ENCODE peak calls at places on chromosomes 13 and 19, in six cellular contexts. One of them, this sample, is unnamed.

GRCh38 chr19:1000095-1000494 is at the start of gene GRIN3B:
- DNase-seq in H4: peak; percentile 53
- DNase-seq in choroid plexus epithelial cell: peak; percentile 24
- DNase-seq in heart left ventricle: peak; percentile 49
- DNase-seq in nucleus accumbens: no peak
- DNase-seq in stimulated activated CD4-positive, alpha-beta T cell treated with anti-CD3 and anti-CD28 coated beads, Interleukin-15, amount 100 ng/mL, for 24 hours: peak; percentile 83
- DNase-seq in this sample: peak; percentile 47

GRCh38 chr13:40780822-40781401 is 8.5 kb upstream of the SLC25A15 start:
- DNase-seq in choroid plexus epithelial cell: peak; percentile 76
- DNase-seq in stimulated activated CD4-positive, alpha-beta T cell treated with anti-CD3 and anti-CD28 coated beads, Interleukin-15, amount 100 ng/mL, for 24 hours: no peak
- DNase-seq in nucleus accumbens: no peak
- DNase-seq in heart left ventricle: no peak
- DNase-seq in H4: peak; percentile 21
- DNase-seq in this sample: no peak

GRCh38 chr19:992670-993055 is 7.6 kb upstream of the GRIN3B start:
- DNase-seq in nucleus accumbens: no peak
- DNase-seq in choroid plexus epithelial cell: no peak
- DNase-seq in H4: no peak
- DNase-seq in heart left ventricle: no peak
- DNase-seq in stimulated activated CD4-positive, alpha-beta T cell treated with anti-CD3 and anti-CD28 coated beads, Interleukin-15, amount 100 ng/mL, for 24 hours: no peak
- DNase-seq in this sample: no peak

GRCh38 chr13:61916483-61916882 is 500.8 kb upstream of the PCDH20 start:
- DNase-seq in heart left ventricle: no peak
- DNase-seq in H4: no peak
- DNase-seq in nucleus accumbens: no peak
- DNase-seq in stimulated activated CD4-positive, alpha-beta T cell treated with anti-CD3 and anti-CD28 coated beads, Interleukin-15, amount 100 ng/mL, for 24 hours: no peak
- DNase-seq in choroid plexus epithelial cell: no peak
- DNase-seq in this sample: no peak

GRCh38 chr13:36533806-36534205 is 101.5 kb downstream of the CCNA1 start:
- DNase-seq in H4: no peak
- DNase-seq in heart left ventricle: no peak
- DNase-seq in nucleus accumbens: no peak
- DNase-seq in stimulated activated CD4-positive, alpha-beta T cell treated with anti-CD3 and anti-CD28 coated beads, Interleukin-15, amount 100 ng/mL, for 24 hours: no peak
- DNase-seq in choroid plexus epithelial cell: no peak
- DNase-seq in this sample: no peak

GRCh38 chr13:30112602-30113435 is 194.5 kb downstream of the KATNAL1 start:
- DNase-seq in stimulated activated CD4-positive, alpha-beta T cell treated with anti-CD3 and anti-CD28 coated beads, Interleukin-15, amount 100 ng/mL, for 24 hours: peak; percentile 87
- DNase-seq in choroid plexus epithelial cell: peak; percentile 95
- DNase-seq in H4: peak; percentile 64
- DNase-seq in nucleus accumbens: peak; percentile 84
- DNase-seq in heart left ventricle: peak; percentile 70
- DNase-seq in this sample: peak; percentile 77

GRCh38 chr19:7772752-7773291 is 9.8 kb downstream of the CLEC4M start:
- DNase-seq in heart left ventricle: no peak
- DNase-seq in choroid plexus epithelial cell: peak; percentile 29
- DNase-seq in H4: no peak
- DNase-seq in nucleus accumbens: no peak
- DNase-seq in stimulated activated CD4-positive, alpha-beta T cell treated with anti-CD3 and anti-CD28 coated beads, Interleukin-15, amount 100 ng/mL, for 24 hours: peak; percentile 58
- DNase-seq in this sample: peak; percentile 21

GRCh38 chr13:99988469-99989375 is 7.1 kb downstream of the ZIC2 start:
- DNase-seq in nucleus accumbens: no peak
- DNase-seq in H4: no peak
- DNase-seq in stimulated activated CD4-positive, alpha-beta T cell treated with anti-CD3 and anti-CD28 coated beads, Interleukin-15, amount 100 ng/mL, for 24 hours: no peak
- DNase-seq in heart left ventricle: no peak
- DNase-seq in choroid plexus epithelial cell: peak; percentile 61
- DNase-seq in this sample: no peak

GRCh38 chr13:84487681-84488080 is 605.4 kb upstream of the SLITRK1 start:
- DNase-seq in stimulated activated CD4-positive, alpha-beta T cell treated with anti-CD3 and anti-CD28 coated beads, Interleukin-15, amount 100 ng/mL, for 24 hours: no peak
- DNase-seq in choroid plexus epithelial cell: no peak
- DNase-seq in nucleus accumbens: no peak
- DNase-seq in heart left ventricle: no peak
- DNase-seq in H4: no peak
- DNase-seq in this sample: no peak